ENCODE peak calls at places on chromosomes 6 and 20, in six cellular contexts. Q, A, Y, X, M and Z are unnamed samples.

GRCh38 chr6:9397981-9398559 is 962.7 kb upstream of the SLC35B3 start:
- DNase-seq in Q (no peak), A (peak; percentile 84), Y (no peak), X (no peak), M (peak; percentile 85), Z (no peak)

GRCh38 chr6:33826537-33826936 is 22.7 kb upstream of the MLN start:
- DNase-seq in Q (no peak), A (no peak), Y (no peak), X (no peak), M (no peak), Z (no peak)

GRCh38 chr20:34407962-34408474 is 44.9 kb downstream of the ITCH start:
- DNase-seq in Q (no peak), A (no peak), Y (no peak), X (no peak), M (no peak), Z (no peak)

GRCh38 chr20:55155360-55155759 is 680.0 kb downstream of the DOK5 start:
- DNase-seq in Q (no peak), A (no peak), Y (no peak), X (no peak), M (no peak), Z (no peak)

GRCh38 chr6:5305968-5306626 is 44.8 kb downstream of the FARS2 start:
- DNase-seq in Q (no peak), A (no peak), Y (peak; percentile 24), X (peak; percentile 39), M (no peak), Z (no peak)

GRCh38 chr6:169119669-169120068 is 134.0 kb downstream of the THBS2 start:
- DNase-seq in Q (no peak), A (no peak), Y (peak; percentile 85), X (no peak), M (no peak), Z (no peak)

GRCh38 chr20:26214991-26215390 is 518.3 kb upstream of the ZNF337 start:
- DNase-seq in Q (no peak), A (no peak), Y (no peak), X (peak; percentile 3), M (no peak), Z (no peak)

GRCh38 chr6:18118330-18118729 is 4.1 kb downstream of the NHLRC1 start:
- DNase-seq in Q (peak; percentile 33), A (no peak), Y (no peak), X (no peak), M (peak; percentile 17), Z (no peak)

GRCh38 chr20:13105864-13106457 is 97.2 kb downstream of the SPTLC3 start:
- DNase-seq in Q (peak; percentile 7), A (no peak), Y (peak; percentile 19), X (peak; percentile 38), M (no peak), Z (peak; percentile 15)

GRCh38 chr20:50788045-50788867 is 6.6 kb upstream of the BCAS4 start:
- DNase-seq in Q (peak; percentile 45), A (peak; percentile 34), Y (no peak), X (peak; percentile 68), M (peak; percentile 40), Z (peak; percentile 47)

GRCh38 chr6:127069659-127070279 is 48.7 kb upstream of the RSPO3 start:
- DNase-seq in Q (no peak), A (no peak), Y (no peak), X (peak; percentile 45), M (no peak), Z (no peak)

GRCh38 chr6:169976301-169977081 is 225.1 kb downstream of the ERMARD start:
- DNase-seq in Q (no peak), A (no peak), Y (no peak), X (no peak), M (no peak), Z (peak; percentile 13)

GRCh38 chr6:28721372-28721771 is 195.7 kb downstream of the GPX5 start:
- DNase-seq in Q (no peak), A (no peak), Y (no peak), X (no peak), M (no peak), Z (no peak)

GRCh38 chr6:146543211-146543939 is at the start of gene RAB32:
- DNase-seq in Q (peak; percentile 96), A (peak; percentile 97), Y (peak; percentile 96), X (peak; percentile 95), M (peak; percentile 92), Z (peak; percentile 63)

GRCh38 chr20:1369970-1370369 is 22.9 kb downstream of the FKBP1A start:
- DNase-seq in Q (no peak), A (no peak), Y (peak; percentile 45), X (no peak), M (no peak), Z (no peak)

GRCh38 chr6:107917468-107918375 is 40.3 kb downstream of the SEC63 start:
- DNase-seq in Q (no peak), A (no peak), Y (no peak), X (no peak), M (no peak), Z (no peak)

GRCh38 chr6:111888928-111889696 is 15.9 kb upstream of the FYN start:
- DNase-seq in Q (peak; percentile 7), A (peak; percentile 51), Y (no peak), X (peak; percentile 30), M (no peak), Z (no peak)

GRCh38 chr6:121436966-121437756 is 1.7 kb downstream of the GJA1 start:
- DNase-seq in Q (peak; percentile 66), A (peak; percentile 67), Y (no peak), X (peak; percentile 40), M (peak; percentile 46), Z (peak; percentile 15)

GRCh38 chr6:98787401-98787800 is 47.0 kb upstream of the POU3F2 start:
- DNase-seq in Q (no peak), A (no peak), Y (no peak), X (no peak), M (no peak), Z (no peak)

GRCh38 chr20:32742322-32743236 is 688 bp downstream of the COMMD7 start:
- DNase-seq in Q (no peak), A (no peak), Y (no peak), X (no peak), M (no peak), Z (no peak)

GRCh38 chr20:5971203-5971602 is 20.8 kb downstream of the MCM8 start:
- DNase-seq in Q (no peak), A (no peak), Y (no peak), X (no peak), M (no peak), Z (no peak)

GRCh38 chr6:7821426-7821825 is 89.2 kb downstream of the TXNDC5 start:
- DNase-seq in Q (peak; percentile 64), A (no peak), Y (no peak), X (peak; percentile 34), M (no peak), Z (no peak)

GRCh38 chr6:7820288-7820835 is 90.2 kb downstream of the TXNDC5 start:
- DNase-seq in Q (no peak), A (no peak), Y (no peak), X (no peak), M (no peak), Z (no peak)

GRCh38 chr6:7827142-7827541 is 83.4 kb downstream of the TXNDC5 start:
- DNase-seq in Q (no peak), A (no peak), Y (peak; percentile 72), X (peak; percentile 36), M (no peak), Z (no peak)

GRCh38 chr6:7825986-7826385 is 84.6 kb downstream of the TXNDC5 start:
- DNase-seq in Q (no peak), A (no peak), Y (no peak), X (no peak), M (no peak), Z (no peak)

GRCh38 chr6:7823552-7823951 is 87.0 kb downstream of the TXNDC5 start:
- DNase-seq in Q (no peak), A (no peak), Y (no peak), X (no peak), M (no peak), Z (no peak)
- TF ChIP-seq POLR2A in Q (no peak), A (no peak), Y (no peak), X (no peak), M (no peak), Z (no peak)

DNA sequence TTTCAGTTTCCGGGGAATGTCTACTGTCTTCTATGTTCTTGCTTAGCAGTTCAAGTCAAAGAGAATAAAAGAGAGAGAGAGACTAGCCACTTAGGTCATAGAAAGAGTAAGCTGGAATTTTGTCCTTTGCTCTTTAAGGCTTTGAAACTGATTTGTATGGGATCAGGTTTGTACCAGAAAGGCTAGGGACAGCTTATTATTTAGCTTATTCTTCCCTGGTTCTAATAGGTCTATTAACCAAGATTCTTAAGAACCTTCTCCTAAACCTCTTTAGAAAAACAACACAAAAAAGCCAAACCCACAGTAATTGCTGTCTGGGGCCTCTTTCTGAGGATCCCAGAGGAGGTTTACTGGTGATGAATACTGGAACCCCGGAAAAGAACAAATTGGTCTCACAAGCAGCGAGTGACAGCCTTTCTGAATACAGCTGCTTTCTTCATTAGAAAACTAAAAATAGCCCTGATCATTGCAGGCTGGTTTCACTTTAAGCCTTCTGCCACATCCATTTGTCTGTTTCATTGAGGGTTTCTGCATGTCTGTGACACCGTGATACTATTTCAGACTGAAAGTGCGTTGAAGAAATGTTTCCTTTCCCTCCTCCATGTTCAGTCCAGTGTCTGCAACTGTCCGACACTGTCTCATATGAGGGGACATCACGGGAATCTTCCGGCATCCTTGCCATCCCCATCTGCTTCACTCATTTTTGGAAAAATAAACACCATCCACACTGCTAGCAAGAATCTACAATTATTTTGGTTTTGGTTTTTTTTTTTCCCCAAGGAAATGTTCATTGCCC is 75.1 kb upstream of the ATXN1 start:
- DNase-seq in Q (no peak), A (no peak), Y (no peak), X (peak; percentile 26), M (no peak), Z (no peak)
- TF ChIP-seq POLR2A in Q (no peak), A (no peak), Y (no peak), X (no peak), M (no peak), Z (no peak)

GRCh38 chr20:17825949-17826843 is 126.4 kb downstream of the BANF2 start:
- DNase-seq in Q (no peak), A (no peak), Y (no peak), X (peak; percentile 46), M (no peak), Z (no peak)

GRCh38 chr20:17822540-17823155 is 122.9 kb downstream of the BANF2 start:
- DNase-seq in Q (no peak), A (no peak), Y (no peak), X (no peak), M (no peak), Z (no peak)

GRCh38 chr20:17823382-17824144 is 123.8 kb downstream of the BANF2 start:
- DNase-seq in Q (no peak), A (no peak), Y (no peak), X (no peak), M (peak; percentile 37), Z (no peak)

GRCh38 chr20:17824676-17825224 is 125.0 kb downstream of the BANF2 start:
- DNase-seq in Q (no peak), A (no peak), Y (no peak), X (no peak), M (no peak), Z (no peak)

DNA sequence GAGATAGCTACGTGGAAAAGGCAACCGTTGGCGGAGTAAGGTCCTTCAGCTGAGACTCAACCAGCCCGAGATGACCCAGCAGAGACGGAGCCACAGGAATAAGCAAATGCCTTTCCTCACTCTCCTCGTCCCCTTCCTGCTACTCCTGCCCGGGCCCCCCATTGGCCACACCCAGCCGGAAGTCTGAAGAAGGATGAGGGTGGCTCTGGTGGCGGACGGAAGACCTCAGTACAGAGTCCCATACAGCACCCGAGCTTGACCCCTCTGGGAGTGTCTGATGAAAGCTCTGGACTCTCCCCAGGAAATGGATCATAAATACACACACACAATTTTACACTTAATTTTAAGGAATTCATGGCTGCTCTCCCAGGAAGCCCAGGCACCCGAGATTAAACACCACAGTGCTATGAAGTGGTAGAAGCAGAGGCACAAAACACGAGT is 125.5 kb downstream of the BANF2 start:
- DNase-seq in Q (peak; percentile 31), A (peak; percentile 58), Y (no peak), X (no peak), M (no peak), Z (no peak)
- TF ChIP-seq POLR2A in Q (no peak), A (no peak), Y (no peak), X (no peak), M (no peak), Z (no peak)

GRCh38 chr20:58660855-58661254 is 9.8 kb downstream of the STX16 start:
- DNase-seq in Q (no peak), A (no peak), Y (no peak), X (no peak), M (no peak), Z (no peak)
- TF ChIP-seq POLR2A in Q (no peak), A (no peak), Y (no peak), X (no peak), M (no peak), Z (no peak)